ENCODE peak calls at places on chromosomes 11 and 22, in nine cellular contexts. S is IMR-90, B is HCT116, Z is aorta, V is neural progenitor cell, H is transverse colon, X is adrenal gland, G is stomach, P is colonic mucosa. J is an unnamed sample.

GRCh38 chr22:39300198-39300830 is 19.1 kb downstream of the RPL3 start:
- DNase-seq in V (no peak), X (peak; percentile 62), Z (no peak), S (no peak), B (no peak), G (no peak), H (peak; percentile 42), P (no peak), J (peak; percentile 63)

GRCh38 chr22:27512283-27512761 is 289.2 kb downstream of the MN1 start:
- DNase-seq in H (peak; percentile 43), P (peak; percentile 39), X (peak; percentile 39), Z (peak; percentile 94), V (no peak), S (peak; percentile 97), B (no peak), G (peak; percentile 79), J (no peak)

GRCh38 chr11:60777572-60777971 is 7.6 kb upstream of the MS4A10 start:
- DNase-seq in Z (peak; percentile 81), H (no peak), S (peak; percentile 82), P (no peak), V (no peak), B (no peak), X (no peak), G (no peak), J (no peak)

GRCh38 chr22:22196018-22196533 is 48.5 kb upstream of the VPREB1 start:
- DNase-seq in G (no peak), Z (no peak), S (no peak), V (no peak), X (no peak), P (no peak), B (no peak), H (peak; percentile 21), J (no peak)

GRCh38 chr22:41320416-41321240 is 19.3 kb downstream of the ZC3H7B start:
- DNase-seq in S (no peak), G (no peak), H (no peak), Z (no peak), V (no peak), X (no peak), B (no peak), P (no peak), J (peak; percentile 56)

GRCh38 chr11:62921201-62921572 is at the start of gene CHRM1:
- DNase-seq in P (peak; percentile 50), X (no peak), S (no peak), B (no peak), Z (peak; percentile 76), V (no peak), H (peak; percentile 22), G (peak; percentile 56), J (peak; percentile 52)

GRCh38 chr11:41947392-41947791 is 487.9 kb upstream of the LRRC4C start:
- DNase-seq in X (no peak), S (no peak), Z (no peak), P (no peak), G (no peak), B (no peak), H (no peak), V (no peak), J (no peak)

GRCh38 chr11:71170619-71171018 is 81.8 kb downstream of the SHANK2 start:
- DNase-seq in S (no peak), P (no peak), X (no peak), H (no peak), V (no peak), G (no peak), B (no peak), Z (no peak), J (no peak)

GRCh38 chr11:58658553-58659080 is 36.2 kb downstream of the CNTF start:
- DNase-seq in V (no peak), X (no peak), G (no peak), Z (no peak), H (no peak), P (no peak), B (no peak), S (no peak), J (no peak)

GRCh38 chr11:68021167-68021787 is 9.2 kb upstream of the NDUFS8 start:
- DNase-seq in V (peak; percentile 67), Z (no peak), S (no peak), B (no peak), P (peak; percentile 62), G (peak; percentile 72), H (peak; percentile 60), X (peak; percentile 60), J (peak; percentile 67)

GRCh38 chr22:23183107-23183698 is 2.9 kb downstream of the BCR start:
- DNase-seq in B (no peak), H (peak; percentile 52), S (peak; percentile 66), G (peak; percentile 70), X (peak; percentile 50), V (peak; percentile 96), Z (no peak), P (peak; percentile 62), J (peak; percentile 75)

DNA sequence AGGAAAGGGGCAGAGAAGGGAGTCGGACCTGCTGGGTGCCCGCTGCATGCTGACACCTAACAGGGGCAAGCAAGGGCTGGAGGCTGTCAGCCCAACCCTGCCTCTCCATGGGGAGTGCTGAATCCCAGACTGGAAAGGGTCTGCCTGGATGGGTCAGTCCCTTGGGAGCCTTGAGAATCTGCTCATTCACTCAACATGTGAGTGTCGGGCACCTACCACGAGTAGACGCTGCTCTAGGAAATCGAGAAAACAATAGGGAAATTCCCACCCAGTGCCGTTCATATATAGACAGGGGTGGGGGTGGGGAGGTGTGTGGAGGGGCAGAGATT is 4.4 kb upstream of the CTSD start:
- DNase-seq in X (peak; percentile 18), G (no peak), V (no peak), S (no peak), Z (no peak), P (no peak), H (no peak), B (no peak), J (no peak)
- H3K4me3 ChIP-seq in X (no peak overlapping the region), G (no peak overlapping the region), V (no peak overlapping the region), S (no peak overlapping the region), Z (no peak overlapping the region), P (no peak overlapping the region), H (no peak overlapping the region), B (no peak overlapping the region), J (no peak overlapping the region)

DNA sequence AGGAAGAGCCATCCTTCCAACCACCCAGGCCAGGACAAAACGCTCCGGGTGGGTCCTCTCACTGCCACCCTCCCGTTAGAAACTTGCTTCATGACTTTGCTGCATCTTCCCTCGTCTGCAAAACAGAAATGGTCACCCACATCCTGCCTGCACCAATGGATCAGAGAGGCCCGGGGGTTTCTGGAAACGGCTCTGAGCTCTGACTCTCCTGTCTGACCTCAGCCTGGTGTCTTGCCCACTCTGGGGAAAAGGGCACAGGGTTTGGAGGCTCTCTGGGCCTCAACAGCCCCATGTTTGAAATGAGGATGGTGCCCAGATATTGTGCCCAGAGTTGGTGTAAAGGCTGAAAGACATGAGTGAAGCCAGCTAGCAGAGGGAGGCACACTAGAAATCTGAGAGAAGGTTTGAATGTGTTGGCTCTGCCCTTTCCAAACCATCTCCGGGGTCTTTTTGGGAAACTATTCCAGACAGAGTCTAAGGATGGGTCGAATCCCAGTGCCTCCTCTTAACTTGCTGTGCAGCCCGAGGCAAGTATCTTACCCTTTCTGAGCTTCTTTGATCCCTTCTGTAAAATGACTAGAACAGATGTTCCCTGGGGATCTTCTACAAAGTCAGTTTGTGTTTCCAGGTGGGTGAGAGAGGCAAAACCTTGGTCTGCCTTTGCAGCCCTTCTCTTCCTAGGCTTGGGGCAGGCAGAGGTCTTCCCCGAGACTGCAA is 2.1 kb downstream of the CRYBB3 start:
- DNase-seq in G (no peak), V (no peak), Z (no peak), S (no peak), P (no peak), H (no peak), B (no peak), X (no peak), J (no peak)
- H3K4me1 ChIP-seq in G (no peaks in the 10 kb centered on the region), V (peaks cover 17% of the 10 kb centered on the region), Z (no peaks in the 10 kb centered on the region), S (no peaks in the 10 kb centered on the region), P (no peaks in the 10 kb centered on the region), H (no peaks in the 10 kb centered on the region), B (no peaks in the 10 kb centered on the region), X (no peaks in the 10 kb centered on the region), J (no peaks in the 10 kb centered on the region)

GRCh38 chr11:27721505-27722116 is 21.4 kb upstream of the BDNF start:
- DNase-seq in X (no peak), H (no peak), S (no peak), B (no peak), P (no peak), V (peak; percentile 9), G (no peak), Z (no peak), J (no peak)
- H3K4me3 ChIP-seq in X (no peak overlapping the region), H (no peak overlapping the region), S (peak overlapping the region; percentile 55), B (no peak overlapping the region), P (no peak overlapping the region), V (peak overlapping the region; percentile 69), G (peak overlapping the region; percentile 32), Z (no peak overlapping the region), J (no peak overlapping the region)

DNA sequence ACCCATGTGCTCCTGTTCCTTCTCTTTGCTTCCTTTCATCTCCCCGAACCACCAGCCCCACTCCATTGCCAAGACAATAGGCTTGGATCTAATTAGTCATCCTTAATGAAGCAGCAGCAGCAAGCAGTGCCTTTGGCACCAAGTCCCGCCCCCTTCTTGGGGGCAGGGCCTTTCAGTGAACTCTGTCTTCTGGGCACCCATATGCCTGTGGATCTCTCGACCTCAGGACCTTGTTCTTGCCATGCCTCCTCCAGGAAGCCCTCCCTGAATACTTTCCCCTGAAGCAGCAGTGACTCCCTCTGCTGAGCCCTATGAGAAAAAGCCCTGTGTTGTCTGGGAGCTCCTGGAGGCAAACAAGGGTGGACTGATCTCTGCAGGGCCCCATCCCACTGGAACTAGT is 32.1 kb downstream of the ARHGEF17 start:
- DNase-seq in P (no peak), G (no peak), X (no peak), H (no peak), V (no peak), S (no peak), B (no peak), Z (no peak), J (no peak)
- H3K4me1 ChIP-seq in P (no peaks in the 10 kb centered on the region), G (peaks cover 69% of the 10 kb centered on the region), X (peaks cover 5% of the 10 kb centered on the region), H (peaks cover 7% of the 10 kb centered on the region), V (peaks cover 18% of the 10 kb centered on the region), S (peaks cover 22% of the 10 kb centered on the region), B (peaks cover 6% of the 10 kb centered on the region), Z (no peaks in the 10 kb centered on the region), J (peaks cover 40% of the 10 kb centered on the region)

DNA sequence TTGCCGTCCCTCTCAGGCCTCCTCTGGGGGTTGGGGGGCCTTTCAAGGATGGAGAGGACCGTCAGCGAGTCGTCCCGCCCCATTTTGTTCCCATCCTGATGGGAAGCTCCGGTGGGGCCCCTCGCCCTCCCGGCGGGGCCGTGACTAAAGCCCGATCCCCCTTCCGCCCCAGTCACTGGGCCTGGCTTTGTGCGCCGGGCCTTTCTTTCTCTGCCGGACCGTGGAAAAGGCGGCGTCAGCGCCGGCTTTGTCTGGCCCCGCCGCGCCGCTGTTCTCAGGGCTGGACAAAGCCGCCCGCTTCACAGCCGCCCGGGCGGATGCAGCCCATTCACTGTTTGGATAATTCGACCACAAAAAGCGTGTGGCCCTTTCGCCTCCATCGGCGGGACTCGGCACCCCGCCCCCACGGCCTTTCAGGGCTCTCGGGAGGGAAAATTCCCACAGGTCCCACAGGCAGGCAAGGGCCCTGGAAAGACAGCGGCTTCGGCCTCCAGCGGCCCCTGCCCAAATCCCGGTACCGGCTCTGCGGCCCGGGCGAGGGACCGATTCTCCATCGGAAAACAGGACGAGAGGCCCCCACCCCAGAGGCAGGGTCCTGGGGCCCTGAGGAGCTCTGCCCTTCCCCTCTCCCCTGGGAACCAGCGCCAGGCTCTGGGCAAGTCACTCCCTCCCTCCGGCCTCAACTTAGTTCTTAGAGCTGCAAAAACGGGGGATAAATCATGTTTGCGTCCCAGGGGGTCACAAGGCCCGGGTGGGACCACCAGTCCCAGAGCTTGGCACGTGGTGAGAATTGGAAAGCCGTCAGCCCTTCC is 87.2 kb downstream of the WNT7B start:
- DNase-seq in G (no peak), Z (peak; percentile 75), X (no peak), P (no peak), V (peak; percentile 89), S (peak; percentile 27), H (no peak), B (no peak), J (peak; percentile 81)
- H3K4me3 ChIP-seq in G (no peak overlapping the region), Z (no peak overlapping the region), X (no peak overlapping the region), P (no peak overlapping the region), V (no peak overlapping the region), S (no peak overlapping the region), H (no peak overlapping the region), B (no peak overlapping the region), J (no peak overlapping the region)

J was measured in upper lobe of left lung.